ENCODE peak calls at places on chromosomes 3 and 15, in nine cellular contexts. H is A549, R is stomach, Y is sigmoid colon, B is ovary, K is suprapubic skin, D is H1, O is transverse colon, V is K562. J is an unnamed sample.
A peak's percentile ranks its signal among the peaks of the same experiment; 100 is the strongest.

GRCh38 chr15:71518661-71519060 is 291.7 kb upstream of the NR2E3 start:
- DNase-seq in H (no peak), R (no peak), Y (no peak), B (no peak), K (no peak), D (no peak), O (no peak), V (no peak), J (no peak)

GRCh38 chr3:23019596-23020300 is 183.4 kb upstream of the UBE2E2 start:
- DNase-seq in H (no peak), R (no peak), Y (no peak), B (no peak), K (no peak), D (no peak), O (no peak), V (no peak), J (no peak)

GRCh38 chr3:68363801-68364200 is 568.5 kb downstream of the TAFA4 start:
- DNase-seq in H (no peak), R (no peak), Y (no peak), B (no peak), K (no peak), D (no peak), O (no peak), V (no peak), J (no peak)

GRCh38 chr15:48806151-48806550 is 4.7 kb downstream of the CEP152 start:
- DNase-seq in H (no peak), R (no peak), Y (no peak), B (no peak), K (no peak), D (no peak), O (no peak), V (no peak), J (no peak)

GRCh38 chr3:187169231-187169960 is 27.9 kb upstream of the RTP1 start:
- DNase-seq in H (no peak), R (no peak), Y (no peak), B (no peak), K (no peak), D (no peak), O (no peak), V (no peak), J (no peak)

GRCh38 chr15:48877630-48878595 is at the start of gene EID1:
- DNase-seq in H (peak; percentile 93), R (peak; percentile 94), Y (peak; percentile 97), B (peak; percentile 94), K (peak; percentile 92), D (peak; percentile 76), O (peak; percentile 94), V (peak; percentile 88), J (peak; percentile 90)

GRCh38 chr3:42190701-42191442 is 75.1 kb downstream of the CCK start:
- DNase-seq in H (peak; percentile 61), R (peak; percentile 83), Y (peak; percentile 77), B (peak; percentile 48), K (no peak), D (no peak), O (peak; percentile 78), V (peak; percentile 72), J (peak; percentile 90)

GRCh38 chr3:177835008-177835407 is 637.7 kb upstream of the TBL1XR1 start:
- DNase-seq in H (peak; percentile 13), R (no peak), Y (no peak), B (no peak), K (no peak), D (no peak), O (no peak), V (no peak), J (no peak)

GRCh38 chr3:29239377-29239776 is 41.5 kb upstream of the RBMS3 start:
- DNase-seq in H (no peak), R (no peak), Y (no peak), B (no peak), K (no peak), D (no peak), O (no peak), V (no peak), J (no peak)

GRCh38 chr3:72516361-72516760 is 331.9 kb downstream of the SHQ1 start:
- DNase-seq in H (no peak), R (no peak), Y (no peak), B (no peak), K (no peak), D (no peak), O (no peak), V (no peak), J (no peak)

GRCh38 chr3:132083159-132083558 is 48.3 kb upstream of the CPNE4 start:
- DNase-seq in H (peak; percentile 55), R (no peak), Y (no peak), B (no peak), K (no peak), D (no peak), O (no peak), V (no peak), J (no peak)

GRCh38 chr3:14289590-14290453 is 111.2 kb downstream of the LSM3 start:
- DNase-seq in H (peak; percentile 44), R (no peak), Y (no peak), B (no peak), K (no peak), D (no peak), O (peak; percentile 52), V (peak; percentile 63), J (no peak)

GRCh38 chr15:45364271-45364670 is 14.1 kb downstream of the GATM start:
- DNase-seq in H (no peak), R (no peak), Y (no peak), B (no peak), K (no peak), D (no peak), O (no peak), V (no peak), J (no peak)

GRCh38 chr3:171654809-171655208 is 155.5 kb downstream of the PLD1 start:
- DNase-seq in H (no peak), R (no peak), Y (peak; percentile 81), B (peak; percentile 61), K (peak; percentile 86), D (no peak), O (peak; percentile 14), V (no peak), J (peak; percentile 78)

GRCh38 chr15:25587616-25588340 is 149.0 kb upstream of the UBE3A start:
- DNase-seq in H (no peak), R (no peak), Y (no peak), B (no peak), K (no peak), D (no peak), O (no peak), V (no peak), J (no peak)

GRCh38 chr3:89000886-89001285 is 106.5 kb upstream of the EPHA3 start:
- DNase-seq in H (no peak), R (no peak), Y (no peak), B (no peak), K (no peak), D (no peak), O (no peak), V (no peak), J (no peak)

GRCh38 chr3:179318876-179319275 is 4.0 kb upstream of the ZNF639 start:
- DNase-seq in H (no peak), R (no peak), Y (no peak), B (no peak), K (no peak), D (no peak), O (no peak), V (no peak), J (no peak)

GRCh38 chr15:63678383-63678782 is 81.2 kb downstream of the FBXL22 start:
- DNase-seq in H (no peak), R (no peak), Y (no peak), B (no peak), K (no peak), D (no peak), O (no peak), V (no peak), J (no peak)

GRCh38 chr3:13801361-13802214 is 78.3 kb downstream of the WNT7A start:
- DNase-seq in H (no peak), R (no peak), Y (no peak), B (no peak), K (no peak), D (no peak), O (no peak), V (no peak), J (no peak)

GRCh38 chr3:94928921-94929320 is 866.1 kb downstream of the NSUN3 start:
- DNase-seq in H (peak; percentile 85), R (no peak), Y (no peak), B (no peak), K (no peak), D (no peak), O (no peak), V (peak; percentile 2), J (no peak)
- TF ChIP-seq EP300 in H (peak; percentile 39), R (no peak), Y (no peak), B (no peak), K (no peak), D (no peak), O (no peak), V (no peak), J (no peak)

GRCh38 chr15:57339321-57339720 is 37.0 kb upstream of the CGNL1 start:
- DNase-seq in H (no peak), R (no peak), Y (no peak), B (no peak), K (no peak), D (no peak), O (no peak), V (no peak), J (no peak)
- H3K27ac ChIP-seq in H (no peak overlapping the region), R (no peak overlapping the region), Y (no peak overlapping the region), B (no peak overlapping the region), K (no peak overlapping the region), D (no peak overlapping the region), O (no peak overlapping the region), V (no peak overlapping the region), J (no peak overlapping the region)

GRCh38 chr15:40906101-40906946 is 12.1 kb downstream of the VPS18 start:
- DNase-seq in H (peak; percentile 64), R (peak; percentile 96), Y (peak; percentile 94), B (peak; percentile 87), K (peak; percentile 91), D (peak; percentile 65), O (peak; percentile 96), V (peak; percentile 92), J (peak; percentile 62)
- TF ChIP-seq POLR2A in H (no peak), R (no peak), Y (no peak), B (no peak), K (no peak), D (no peak), O (peak; percentile 83), V (peak; percentile 32), J (no peak)

GRCh38 chr15:73897441-73898261 is 24.3 kb downstream of the TBC1D21 start:
- DNase-seq in H (peak; percentile 60), R (peak; percentile 65), Y (no peak), B (no peak), K (peak; percentile 63), D (peak; percentile 44), O (peak; percentile 27), V (peak; percentile 88), J (no peak)
- TF ChIP-seq EP300 in H (no peak), R (no peak), Y (no peak), B (no peak), K (no peak), D (no peak), O (no peak), V (no peak), J (no peak)

GRCh38 chr3:69855436-69856162 is 116.3 kb downstream of the MITF start:
- DNase-seq in H (peak; percentile 53), R (no peak), Y (no peak), B (no peak), K (no peak), D (no peak), O (no peak), V (no peak), J (no peak)
- H3K27ac ChIP-seq in H (no peak overlapping the region), R (peak overlapping the region; percentile 17), Y (no peak overlapping the region), B (no peak overlapping the region), K (no peak overlapping the region), D (no peak overlapping the region), O (no peak overlapping the region), V (no peak overlapping the region), J (no peak overlapping the region)